ENCODE peak calls at places on chromosome 5, in ten cellular contexts. One of them, this sample, is unnamed.

GRCh38 chr5:180850434-180851078 is 10.5 kb downstream of the ZFP62 start:
- DNase-seq in left ventricle myocardium inferior: no peak
- DNase-seq in GM20000: no peak
- DNase-seq in kidney epithelial cell: no peak
- DNase-seq in prostate gland: no peak
- DNase-seq in heart right ventricle: no peak
- DNase-seq in uterus: no peak
- DNase-seq in AG04450: no peak
- DNase-seq in NB4: no peak
- DNase-seq in lower lobe of right lung: no peak
- DNase-seq in this sample: no peak

GRCh38 chr5:34930527-34930844 is 1.1 kb downstream of the DNAJC21 start:
- DNase-seq in prostate gland: peak; percentile 23
- DNase-seq in NB4: no peak
- DNase-seq in kidney epithelial cell: no peak
- DNase-seq in AG04450: no peak
- DNase-seq in left ventricle myocardium inferior: no peak
- DNase-seq in lower lobe of right lung: no peak
- DNase-seq in heart right ventricle: no peak
- DNase-seq in GM20000: no peak
- DNase-seq in uterus: no peak
- DNase-seq in this sample: no peak

GRCh38 chr5:83306572-83307241 is 164.8 kb upstream of the VCAN start:
- DNase-seq in GM20000: peak; percentile 63
- DNase-seq in AG04450: peak; percentile 53
- DNase-seq in uterus: no peak
- DNase-seq in kidney epithelial cell: peak; percentile 56
- DNase-seq in left ventricle myocardium inferior: peak; percentile 29
- DNase-seq in NB4: peak; percentile 94
- DNase-seq in heart right ventricle: no peak
- DNase-seq in lower lobe of right lung: peak; percentile 61
- DNase-seq in prostate gland: no peak
- DNase-seq in this sample: peak; percentile 64

GRCh38 chr5:158951951-158952545 is 147.7 kb downstream of the EBF1 start:
- DNase-seq in uterus: no peak
- DNase-seq in GM20000: no peak
- DNase-seq in heart right ventricle: no peak
- DNase-seq in NB4: no peak
- DNase-seq in AG04450: no peak
- DNase-seq in left ventricle myocardium inferior: no peak
- DNase-seq in lower lobe of right lung: no peak
- DNase-seq in prostate gland: no peak
- DNase-seq in kidney epithelial cell: no peak
- DNase-seq in this sample: no peak

GRCh38 chr5:3029396-3029795 is 277.9 kb upstream of the IRX2 start:
- DNase-seq in lower lobe of right lung: no peak
- DNase-seq in left ventricle myocardium inferior: no peak
- DNase-seq in GM20000: no peak
- DNase-seq in AG04450: no peak
- DNase-seq in uterus: no peak
- DNase-seq in prostate gland: no peak
- DNase-seq in heart right ventricle: no peak
- DNase-seq in NB4: no peak
- DNase-seq in kidney epithelial cell: no peak
- DNase-seq in this sample: no peak

GRCh38 chr5:135615581-135616260 is 36.9 kb upstream of the CXCL14 start:
- DNase-seq in NB4: no peak
- DNase-seq in kidney epithelial cell: no peak
- DNase-seq in prostate gland: no peak
- DNase-seq in heart right ventricle: no peak
- DNase-seq in GM20000: no peak
- DNase-seq in uterus: no peak
- DNase-seq in lower lobe of right lung: no peak
- DNase-seq in left ventricle myocardium inferior: no peak
- DNase-seq in AG04450: no peak
- DNase-seq in this sample: no peak

GRCh38 chr5:128304121-128304520 is 220.6 kb downstream of the SLC12A2 start:
- DNase-seq in lower lobe of right lung: no peak
- DNase-seq in heart right ventricle: no peak
- DNase-seq in NB4: no peak
- DNase-seq in left ventricle myocardium inferior: no peak
- DNase-seq in prostate gland: no peak
- DNase-seq in uterus: no peak
- DNase-seq in GM20000: no peak
- DNase-seq in kidney epithelial cell: peak; percentile 61
- DNase-seq in AG04450: no peak
- DNase-seq in this sample: no peak

GRCh38 chr5:92328584-92329259 is 945.6 kb upstream of the ARRDC3 start:
- DNase-seq in lower lobe of right lung: no peak
- DNase-seq in NB4: no peak
- DNase-seq in kidney epithelial cell: no peak
- DNase-seq in GM20000: no peak
- DNase-seq in uterus: no peak
- DNase-seq in left ventricle myocardium inferior: peak; percentile 45
- DNase-seq in heart right ventricle: peak; percentile 17
- DNase-seq in prostate gland: no peak
- DNase-seq in AG04450: no peak
- DNase-seq in this sample: no peak

GRCh38 chr5:132391870-132392269 is 22.4 kb downstream of the SLC22A5 start:
- DNase-seq in GM20000: no peak
- DNase-seq in NB4: no peak
- DNase-seq in prostate gland: no peak
- DNase-seq in left ventricle myocardium inferior: no peak
- DNase-seq in AG04450: no peak
- DNase-seq in heart right ventricle: no peak
- DNase-seq in uterus: no peak
- DNase-seq in lower lobe of right lung: no peak
- DNase-seq in kidney epithelial cell: no peak
- DNase-seq in this sample: no peak

GRCh38 chr5:165882099-165882498 is 2376.7 kb downstream of the MAT2B start:
- DNase-seq in prostate gland: no peak
- DNase-seq in GM20000: no peak
- DNase-seq in NB4: no peak
- DNase-seq in left ventricle myocardium inferior: no peak
- DNase-seq in kidney epithelial cell: no peak
- DNase-seq in lower lobe of right lung: no peak
- DNase-seq in AG04450: no peak
- DNase-seq in uterus: no peak
- DNase-seq in heart right ventricle: no peak
- DNase-seq in this sample: no peak

GRCh38 chr5:74122175-74122574 is 496.2 kb downstream of the ARHGEF28 start:
- DNase-seq in left ventricle myocardium inferior: no peak
- DNase-seq in uterus: no peak
- DNase-seq in heart right ventricle: no peak
- DNase-seq in lower lobe of right lung: no peak
- DNase-seq in kidney epithelial cell: no peak
- DNase-seq in AG04450: no peak
- DNase-seq in NB4: no peak
- DNase-seq in prostate gland: no peak
- DNase-seq in GM20000: no peak
- DNase-seq in this sample: no peak

GRCh38 chr5:174045470-174046025 is at the start of gene NSG2:
- DNase-seq in NB4: peak; percentile 91
- DNase-seq in heart right ventricle: peak; percentile 79
- DNase-seq in lower lobe of right lung: peak; percentile 75
- DNase-seq in AG04450: peak; percentile 56
- DNase-seq in uterus: no peak
- DNase-seq in GM20000: peak; percentile 63
- DNase-seq in prostate gland: peak; percentile 74
- DNase-seq in kidney epithelial cell: peak; percentile 55
- DNase-seq in left ventricle myocardium inferior: peak; percentile 79
- DNase-seq in this sample: peak; percentile 66
- TF ChIP-seq CTCF in NB4: peak; percentile 80
- TF ChIP-seq CTCF in heart right ventricle: peak; percentile 61
- TF ChIP-seq CTCF in lower lobe of right lung: peak; percentile 48
- TF ChIP-seq CTCF in AG04450: peak; percentile 62
- TF ChIP-seq CTCF in uterus: peak; percentile 46
- TF ChIP-seq CTCF in GM20000: peak; percentile 51
- TF ChIP-seq CTCF in prostate gland: peak; percentile 87
- TF ChIP-seq CTCF in kidney epithelial cell: peak; percentile 78
- TF ChIP-seq CTCF in left ventricle myocardium inferior: peak; percentile 74
- TF ChIP-seq CTCF in this sample: peak; percentile 61

DNA sequence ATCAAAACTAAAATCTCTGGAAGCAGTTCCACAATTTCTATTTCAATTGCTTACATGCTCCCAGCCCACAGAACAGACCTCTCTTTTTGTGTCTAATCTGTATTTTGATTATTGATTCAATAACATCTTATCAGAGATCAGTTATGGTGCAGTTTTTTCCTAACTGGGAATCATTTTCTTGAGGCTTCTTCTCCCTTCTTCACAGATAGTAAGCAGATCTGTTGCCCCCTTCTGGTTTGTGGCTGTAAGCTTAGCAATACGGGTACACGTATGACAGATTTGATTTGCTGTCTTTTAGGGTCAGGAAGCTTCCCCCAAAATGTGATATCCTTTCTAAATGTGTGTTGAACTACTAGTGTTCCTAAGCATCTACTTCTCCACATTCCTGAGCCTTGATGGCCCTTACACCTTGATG is 39.4 kb downstream of the MRPS27 start:
- DNase-seq in GM20000: no peak
- DNase-seq in prostate gland: no peak
- DNase-seq in kidney epithelial cell: no peak
- DNase-seq in AG04450: no peak
- DNase-seq in left ventricle myocardium inferior: no peak
- DNase-seq in uterus: peak; percentile 34
- DNase-seq in NB4: peak; percentile 35
- DNase-seq in heart right ventricle: no peak
- DNase-seq in lower lobe of right lung: no peak
- DNase-seq in this sample: peak; percentile 19
- TF ChIP-seq CTCF in GM20000: no peak
- TF ChIP-seq CTCF in prostate gland: peak; percentile 41
- TF ChIP-seq CTCF in kidney epithelial cell: peak; percentile 62
- TF ChIP-seq CTCF in AG04450: peak; percentile 73
- TF ChIP-seq CTCF in left ventricle myocardium inferior: peak; percentile 59
- TF ChIP-seq CTCF in uterus: peak; percentile 39
- TF ChIP-seq CTCF in NB4: peak; percentile 30
- TF ChIP-seq CTCF in heart right ventricle: no peak
- TF ChIP-seq CTCF in lower lobe of right lung: peak; percentile 30
- TF ChIP-seq CTCF in this sample: peak; percentile 35

DNA sequence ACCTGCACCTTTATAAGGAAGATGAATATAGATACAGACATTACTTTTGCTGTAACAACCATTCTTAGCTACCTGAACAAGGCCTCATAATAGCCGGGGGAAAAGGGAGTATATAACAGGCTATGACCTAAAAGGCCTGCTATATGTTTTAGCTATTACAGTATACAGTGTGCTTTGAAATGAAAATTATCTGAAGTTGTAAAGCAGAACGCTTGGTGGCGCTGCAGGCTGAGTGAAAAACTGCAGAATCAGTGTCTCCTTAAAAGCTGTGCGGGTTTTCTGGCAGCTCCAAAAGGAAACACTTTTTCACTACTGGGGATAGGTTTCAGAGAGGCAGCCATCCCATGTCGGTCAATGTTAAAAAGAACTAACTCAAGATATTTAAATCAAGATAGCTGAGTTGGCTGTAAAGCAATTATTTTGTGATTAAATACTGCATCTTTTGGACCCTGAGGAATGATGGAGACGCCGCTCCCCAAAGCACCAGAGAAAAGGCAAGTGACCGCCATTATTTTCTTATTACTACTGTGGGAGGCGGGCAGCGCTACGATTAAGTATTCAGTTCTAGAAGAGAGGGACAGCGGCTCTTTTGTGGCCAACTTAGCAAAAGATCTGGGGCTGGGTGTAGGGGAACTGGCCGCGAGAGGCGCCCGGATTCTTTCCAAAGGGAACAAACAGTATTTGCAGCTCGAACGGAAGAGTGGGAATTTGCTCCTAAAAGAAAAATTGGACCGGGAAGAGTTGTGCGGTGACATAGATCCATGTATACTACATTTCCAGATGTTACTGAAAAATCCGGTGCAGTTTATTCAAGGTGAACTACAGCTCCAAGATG is 5.9 kb downstream of the PCDHB6 start:
- DNase-seq in GM20000: no peak
- DNase-seq in prostate gland: no peak
- DNase-seq in heart right ventricle: no peak
- DNase-seq in AG04450: no peak
- DNase-seq in uterus: no peak
- DNase-seq in left ventricle myocardium inferior: no peak
- DNase-seq in NB4: peak; percentile 23
- DNase-seq in kidney epithelial cell: no peak
- DNase-seq in lower lobe of right lung: no peak
- DNase-seq in this sample: no peak
- TF ChIP-seq CTCF in GM20000: no peak
- TF ChIP-seq CTCF in prostate gland: no peak
- TF ChIP-seq CTCF in heart right ventricle: no peak
- TF ChIP-seq CTCF in AG04450: no peak
- TF ChIP-seq CTCF in uterus: no peak
- TF ChIP-seq CTCF in left ventricle myocardium inferior: peak; percentile 14
- TF ChIP-seq CTCF in NB4: peak; percentile 43
- TF ChIP-seq CTCF in kidney epithelial cell: no peak
- TF ChIP-seq CTCF in lower lobe of right lung: no peak
- TF ChIP-seq CTCF in this sample: no peak

GRCh38 chr5:126497506-126497905 is 74.3 kb downstream of the GRAMD2B start:
- DNase-seq in AG04450: no peak
- DNase-seq in lower lobe of right lung: no peak
- DNase-seq in heart right ventricle: no peak
- DNase-seq in NB4: no peak
- DNase-seq in left ventricle myocardium inferior: no peak
- DNase-seq in GM20000: no peak
- DNase-seq in prostate gland: no peak
- DNase-seq in kidney epithelial cell: no peak
- DNase-seq in uterus: no peak
- DNase-seq in this sample: no peak

GRCh38 chr5:126490167-126490937 is 67.1 kb downstream of the GRAMD2B start:
- DNase-seq in NB4: peak; percentile 37
- DNase-seq in GM20000: no peak
- DNase-seq in prostate gland: no peak
- DNase-seq in lower lobe of right lung: no peak
- DNase-seq in left ventricle myocardium inferior: no peak
- DNase-seq in kidney epithelial cell: no peak
- DNase-seq in heart right ventricle: no peak
- DNase-seq in uterus: no peak
- DNase-seq in AG04450: no peak
- DNase-seq in this sample: no peak

GRCh38 chr5:126494393-126494792 is 71.2 kb downstream of the GRAMD2B start:
- DNase-seq in GM20000: no peak
- DNase-seq in AG04450: no peak
- DNase-seq in left ventricle myocardium inferior: no peak
- DNase-seq in prostate gland: no peak
- DNase-seq in kidney epithelial cell: no peak
- DNase-seq in lower lobe of right lung: no peak
- DNase-seq in NB4: no peak
- DNase-seq in uterus: no peak
- DNase-seq in heart right ventricle: no peak
- DNase-seq in this sample: no peak

GRCh38 chr5:126488362-126489065 is 65.3 kb downstream of the GRAMD2B start:
- DNase-seq in GM20000: no peak
- DNase-seq in AG04450: no peak
- DNase-seq in left ventricle myocardium inferior: no peak
- DNase-seq in heart right ventricle: no peak
- DNase-seq in kidney epithelial cell: no peak
- DNase-seq in uterus: no peak
- DNase-seq in prostate gland: no peak
- DNase-seq in lower lobe of right lung: no peak
- DNase-seq in NB4: no peak
- DNase-seq in this sample: no peak

DNA sequence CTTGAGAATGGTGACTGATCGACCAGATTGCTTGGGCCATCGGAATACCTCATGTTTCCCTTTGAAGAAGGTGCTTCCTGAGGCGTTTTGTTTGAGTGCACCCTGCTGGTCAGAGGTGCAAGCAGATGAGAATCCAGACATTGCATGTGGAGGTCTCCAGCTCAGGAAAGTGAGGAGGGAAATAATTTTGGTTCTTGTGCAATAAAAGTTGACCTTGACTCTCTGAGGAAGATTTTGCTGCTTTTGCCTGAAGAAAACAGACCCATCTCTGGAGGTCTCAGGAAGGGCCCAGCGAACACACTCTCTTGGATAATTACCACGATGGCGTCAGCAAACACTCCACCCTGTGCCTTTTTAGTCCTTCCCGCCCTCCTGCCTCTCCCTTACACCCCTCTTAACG is 69.7 kb downstream of the GRAMD2B start:
- DNase-seq in heart right ventricle: no peak
- DNase-seq in uterus: peak; percentile 81
- DNase-seq in left ventricle myocardium inferior: no peak
- DNase-seq in AG04450: no peak
- DNase-seq in NB4: peak; percentile 11
- DNase-seq in lower lobe of right lung: no peak
- DNase-seq in kidney epithelial cell: no peak
- DNase-seq in GM20000: no peak
- DNase-seq in prostate gland: no peak
- DNase-seq in this sample: no peak
- TF ChIP-seq CTCF in heart right ventricle: no peak
- TF ChIP-seq CTCF in uterus: peak; percentile 61
- TF ChIP-seq CTCF in left ventricle myocardium inferior: peak; percentile 54
- TF ChIP-seq CTCF in AG04450: peak; percentile 38
- TF ChIP-seq CTCF in NB4: peak; percentile 18
- TF ChIP-seq CTCF in lower lobe of right lung: no peak
- TF ChIP-seq CTCF in kidney epithelial cell: peak; percentile 18
- TF ChIP-seq CTCF in GM20000: peak; percentile 34
- TF ChIP-seq CTCF in prostate gland: peak; percentile 13
- TF ChIP-seq CTCF in this sample: peak; percentile 56

This sample was measured in GM10248.